ENCODE peak calls at places on chromosomes 6 and 20, in seven cellular contexts. X, W, D, M, C, Y and V are unnamed samples.

GRCh38 chr6:16669227-16669626 is 92.0 kb downstream of the ATXN1 start:
- DNase-seq in X (no peak), W (no peak), D (peak; percentile 72), M (peak; percentile 81), C (peak; percentile 91), Y (no peak), V (peak; percentile 53)

GRCh38 chr20:2349801-2350200 is 30.9 kb upstream of the TGM6 start:
- DNase-seq in X (no peak), W (no peak), D (peak; percentile 17), M (no peak), C (no peak), Y (no peak), V (no peak)

GRCh38 chr6:73519943-73520687 is 717 bp downstream of the EEF1A1 start:
- DNase-seq in X (peak; percentile 83), W (no peak), D (peak; percentile 84), M (peak; percentile 87), C (peak; percentile 75), Y (peak; percentile 82), V (peak; percentile 86)

GRCh38 chr20:5511082-5511481 is 194.3 kb upstream of the PROKR2 start:
- DNase-seq in X (no peak), W (no peak), D (no peak), M (no peak), C (no peak), Y (no peak), V (no peak)

GRCh38 chr20:63475209-63475608 is 2.8 kb upstream of the KCNQ2 start:
- DNase-seq in X (no peak), W (no peak), D (peak; percentile 14), M (peak; percentile 47), C (peak; percentile 13), Y (no peak), V (peak; percentile 30)

GRCh38 chr6:5085638-5086293 is 625 bp downstream of the PPP1R3G start:
- DNase-seq in X (peak; percentile 64), W (no peak), D (no peak), M (peak; percentile 36), C (peak; percentile 9), Y (no peak), V (peak; percentile 49)

GRCh38 chr20:62701161-62702007 is 7.3 kb upstream of the NTSR1 start:
- DNase-seq in X (no peak), W (no peak), D (no peak), M (no peak), C (no peak), Y (no peak), V (no peak)

GRCh38 chr6:167151648-167152047 is 6.1 kb downstream of the GPR31 start:
- DNase-seq in X (no peak), W (no peak), D (no peak), M (no peak), C (no peak), Y (no peak), V (no peak)

GRCh38 chr20:49704932-49705336 is 8.7 kb downstream of the B4GALT5 start:
- DNase-seq in X (no peak), W (no peak), D (no peak), M (no peak), C (no peak), Y (no peak), V (no peak)

GRCh38 chr6:109388265-109388664 is 6.0 kb upstream of the CD164 start:
- DNase-seq in X (no peak), W (no peak), D (no peak), M (no peak), C (no peak), Y (no peak), V (no peak)

GRCh38 chr20:39328347-39328746 is 366.2 kb downstream of the DHX35 start:
- DNase-seq in X (no peak), W (no peak), D (no peak), M (no peak), C (no peak), Y (no peak), V (no peak)

GRCh38 chr20:62809530-62810428 is 5.1 kb downstream of the OGFR start:
- DNase-seq in X (no peak), W (no peak), D (no peak), M (no peak), C (no peak), Y (no peak), V (no peak)

GRCh38 chr20:37262516-37262915 is 902 bp upstream of the GHRH start:
- DNase-seq in X (no peak), W (no peak), D (no peak), M (no peak), C (no peak), Y (no peak), V (no peak)

GRCh38 chr6:108497883-108498282 is 62.8 kb upstream of the FOXO3 start:
- DNase-seq in X (no peak), W (no peak), D (peak; percentile 53), M (peak; percentile 80), C (peak; percentile 59), Y (no peak), V (peak; percentile 65)

GRCh38 chr20:51588762-51589161 is 46.2 kb upstream of the NFATC2 start:
- DNase-seq in X (no peak), W (no peak), D (no peak), M (no peak), C (no peak), Y (no peak), V (no peak)

GRCh38 chr6:106886922-106887797 is 87.4 kb downstream of the CD24 start:
- DNase-seq in X (no peak), W (no peak), D (no peak), M (no peak), C (no peak), Y (no peak), V (no peak)

GRCh38 chr6:37699138-37699766 is 1.6 kb upstream of the MDGA1 start:
- DNase-seq in X (no peak), W (no peak), D (no peak), M (no peak), C (no peak), Y (no peak), V (no peak)

GRCh38 chr20:31833130-31833930 is 12.1 kb downstream of the FOXS1 start:
- DNase-seq in X (peak; percentile 86), W (no peak), D (peak; percentile 39), M (peak; percentile 55), C (peak; percentile 40), Y (peak; percentile 58), V (peak; percentile 52)

GRCh38 chr6:35139924-35140524 is 1.1 kb downstream of the TCP11 start:
- DNase-seq in X (no peak), W (peak; percentile 56), D (peak; percentile 86), M (peak; percentile 90), C (peak; percentile 78), Y (no peak), V (peak; percentile 89)

GRCh38 chr20:35273449-35274171 is 4.3 kb downstream of the MMP24OS start:
- DNase-seq in X (no peak), W (no peak), D (no peak), M (peak; percentile 33), C (no peak), Y (no peak), V (no peak)

GRCh38 chr6:158852312-158853071 is 33.3 kb upstream of the EZR start:
- DNase-seq in X (no peak), W (no peak), D (no peak), M (no peak), C (no peak), Y (no peak), V (no peak)

GRCh38 chr6:158847786-158848185 is 28.6 kb upstream of the EZR start:
- DNase-seq in X (no peak), W (no peak), D (no peak), M (no peak), C (no peak), Y (no peak), V (no peak)

GRCh38 chr6:158848441-158848840 is 29.3 kb upstream of the EZR start:
- DNase-seq in X (no peak), W (no peak), D (no peak), M (no peak), C (no peak), Y (no peak), V (no peak)

GRCh38 chr6:158850807-158851115 is 31.6 kb upstream of the EZR start:
- DNase-seq in X (no peak), W (no peak), D (peak; percentile 22), M (peak; percentile 52), C (peak; percentile 47), Y (no peak), V (peak; percentile 47)

GRCh38 chr6:158849899-158850806 is 31.0 kb upstream of the EZR start:
- DNase-seq in X (no peak), W (peak; percentile 79), D (peak; percentile 87), M (peak; percentile 81), C (peak; percentile 95), Y (no peak), V (peak; percentile 95)
- H3K4me3 ChIP-seq in X (no peak overlapping the region), W (no peak overlapping the region), D (no peak overlapping the region), M (no peak overlapping the region), C (no peak overlapping the region), Y (no peak overlapping the region), V (no peak overlapping the region)

GRCh38 chr20:47352332-47353223 is 3.9 kb downstream of the ZMYND8 start:
- DNase-seq in X (peak; percentile 82), W (no peak), D (peak; percentile 17), M (peak; percentile 82), C (no peak), Y (no peak), V (peak; percentile 67)
- H3K4me3 ChIP-seq in X (peak overlapping the region; percentile 29), W (peak overlapping the region; percentile 17), D (peak overlapping the region; percentile 36), M (peak overlapping the region; percentile 55), C (peak overlapping the region; percentile 11), Y (no peak overlapping the region), V (peak overlapping the region; percentile 56)

GRCh38 chr6:33390767-33391277 is 801 bp upstream of the KIFC1 start:
- DNase-seq in X (no peak), W (no peak), D (no peak), M (no peak), C (no peak), Y (no peak), V (no peak)
- H3K4me3 ChIP-seq in X (no peak overlapping the region), W (peak overlapping the region; percentile 36), D (peak overlapping the region; percentile 51), M (peak overlapping the region; percentile 28), C (peak overlapping the region; percentile 23), Y (peak overlapping the region; percentile 50), V (peak overlapping the region; percentile 97)

DNA sequence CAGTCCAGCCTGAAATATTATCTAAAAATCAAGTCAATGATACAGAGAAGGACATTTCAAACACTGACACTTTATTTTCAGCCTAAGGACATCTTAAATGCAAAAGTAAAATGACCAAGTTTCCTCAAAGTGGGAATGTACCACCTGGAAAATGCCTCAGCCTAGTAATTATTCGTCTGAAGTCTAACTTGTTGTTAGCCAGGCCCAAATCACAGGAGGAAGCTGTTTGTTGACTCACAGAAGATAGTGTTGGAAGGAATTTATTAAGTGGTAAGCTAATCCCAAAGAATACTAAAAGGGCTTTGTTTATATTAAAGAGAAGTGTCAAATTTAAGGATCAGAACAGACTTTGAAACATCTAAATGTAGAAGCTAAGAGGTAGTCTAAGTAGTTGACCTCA is 2.5 kb downstream of the PDE7B start:
- DNase-seq in X (no peak), W (no peak), D (peak; percentile 52), M (peak; percentile 46), C (peak; percentile 31), Y (no peak), V (peak; percentile 60)
- H3K4me3 ChIP-seq in X (no peak overlapping the region), W (peak overlapping the region; percentile 68), D (peak overlapping the region; percentile 34), M (peak overlapping the region; percentile 66), C (no peak overlapping the region), Y (no peak overlapping the region), V (peak overlapping the region; percentile 48)